ENCODE peak calls at places on chromosomes 7 and 10, in eight cellular contexts. Z is neural progenitor cell; U is A673; O is CD4-positive, CD25-positive, alpha-beta regulatory T cell; R is suprapubic skin; A is kidney; N is adrenal gland; D is lower lobe of right lung. B is an unnamed sample.

GRCh38 chr7:100686201-100686821 is 7.7 kb downstream of the GIGYF1 start:
- DNase-seq in Z (no peak), U (no peak), O (no peak), R (no peak), A (peak; percentile 60), N (peak; percentile 13), D (no peak), B (no peak)

GRCh38 chr7:1056006-1056784 is 11.8 kb downstream of the GPR146 start:
- DNase-seq in Z (no peak), U (no peak), O (no peak), R (no peak), A (peak; percentile 76), N (no peak), D (peak; percentile 79), B (no peak)

GRCh38 chr10:101829561-101830315 is 11.5 kb upstream of the OGA start:
- DNase-seq in Z (peak; percentile 92), U (peak; percentile 55), O (peak; percentile 70), R (peak; percentile 70), A (peak; percentile 87), N (peak; percentile 56), D (peak; percentile 66), B (no peak)

GRCh38 chr10:12484945-12485805 is 135.8 kb downstream of the CAMK1D start:
- DNase-seq in Z (no peak), U (no peak), O (peak; percentile 2), R (no peak), A (no peak), N (no peak), D (no peak), B (no peak)

GRCh38 chr10:87973635-87974034 is 110.2 kb downstream of the PTEN start:
- DNase-seq in Z (no peak), U (no peak), O (no peak), R (no peak), A (no peak), N (no peak), D (no peak), B (peak; percentile 56)

GRCh38 chr10:34644245-34644644 is 170.9 kb downstream of the PARD3 start:
- DNase-seq in Z (no peak), U (no peak), O (no peak), R (no peak), A (no peak), N (no peak), D (no peak), B (no peak)

GRCh38 chr10:11154333-11154732 is 136.7 kb downstream of the CELF2 start:
- DNase-seq in Z (no peak), U (no peak), O (no peak), R (no peak), A (no peak), N (no peak), D (no peak), B (no peak)

GRCh38 chr7:113175525-113176097 is 57.3 kb upstream of the SMIM30 start:
- DNase-seq in Z (no peak), U (no peak), O (no peak), R (no peak), A (no peak), N (no peak), D (no peak), B (no peak)

GRCh38 chr10:76115471-76116155 is 684.2 kb downstream of the LRMDA start:
- DNase-seq in Z (no peak), U (no peak), O (no peak), R (no peak), A (no peak), N (no peak), D (no peak), B (peak; percentile 32)

GRCh38 chr7:127904706-127905056 is 126.6 kb downstream of the LRRC4 start:
- DNase-seq in Z (no peak), U (no peak), O (no peak), R (no peak), A (no peak), N (no peak), D (no peak), B (no peak)

GRCh38 chr7:96187735-96188622 is 133.9 kb downstream of the SLC25A13 start:
- DNase-seq in Z (no peak), U (peak; percentile 23), O (no peak), R (no peak), A (no peak), N (no peak), D (no peak), B (peak; percentile 20)

GRCh38 chr10:79156334-79157274 is 87.8 kb downstream of the ZMIZ1 start:
- DNase-seq in Z (no peak), U (no peak), O (no peak), R (no peak), A (no peak), N (no peak), D (no peak), B (no peak)

GRCh38 chr10:113094114-113094486 is 144.1 kb downstream of the TCF7L2 start:
- DNase-seq in Z (no peak), U (peak; percentile 70), O (no peak), R (no peak), A (no peak), N (no peak), D (no peak), B (no peak)

GRCh38 chr10:60942134-60942533 is 1.9 kb downstream of the RHOBTB1 start:
- DNase-seq in Z (no peak), U (no peak), O (no peak), R (no peak), A (no peak), N (no peak), D (no peak), B (no peak)

GRCh38 chr10:71547841-71548493 is 151.2 kb downstream of the CDH23 start:
- DNase-seq in Z (peak; percentile 42), U (no peak), O (no peak), R (no peak), A (peak; percentile 91), N (peak; percentile 26), D (peak; percentile 76), B (peak; percentile 46)

GRCh38 chr7:63045575-63045974 is 953.1 kb upstream of the ZNF722 start:
- DNase-seq in Z (no peak), U (no peak), O (no peak), R (no peak), A (no peak), N (no peak), D (no peak), B (no peak)

GRCh38 chr7:63044721-63045120 is 953.9 kb upstream of the ZNF722 start:
- DNase-seq in Z (no peak), U (no peak), O (no peak), R (no peak), A (no peak), N (no peak), D (no peak), B (no peak)

GRCh38 chr7:63041786-63042185 is 956.9 kb upstream of the ZNF722 start:
- DNase-seq in Z (no peak), U (no peak), O (no peak), R (no peak), A (no peak), N (no peak), D (no peak), B (no peak)

GRCh38 chr7:63042730-63043511 is 955.7 kb upstream of the ZNF722 start:
- DNase-seq in Z (no peak), U (no peak), O (no peak), R (no peak), A (no peak), N (no peak), D (no peak), B (no peak)

DNA sequence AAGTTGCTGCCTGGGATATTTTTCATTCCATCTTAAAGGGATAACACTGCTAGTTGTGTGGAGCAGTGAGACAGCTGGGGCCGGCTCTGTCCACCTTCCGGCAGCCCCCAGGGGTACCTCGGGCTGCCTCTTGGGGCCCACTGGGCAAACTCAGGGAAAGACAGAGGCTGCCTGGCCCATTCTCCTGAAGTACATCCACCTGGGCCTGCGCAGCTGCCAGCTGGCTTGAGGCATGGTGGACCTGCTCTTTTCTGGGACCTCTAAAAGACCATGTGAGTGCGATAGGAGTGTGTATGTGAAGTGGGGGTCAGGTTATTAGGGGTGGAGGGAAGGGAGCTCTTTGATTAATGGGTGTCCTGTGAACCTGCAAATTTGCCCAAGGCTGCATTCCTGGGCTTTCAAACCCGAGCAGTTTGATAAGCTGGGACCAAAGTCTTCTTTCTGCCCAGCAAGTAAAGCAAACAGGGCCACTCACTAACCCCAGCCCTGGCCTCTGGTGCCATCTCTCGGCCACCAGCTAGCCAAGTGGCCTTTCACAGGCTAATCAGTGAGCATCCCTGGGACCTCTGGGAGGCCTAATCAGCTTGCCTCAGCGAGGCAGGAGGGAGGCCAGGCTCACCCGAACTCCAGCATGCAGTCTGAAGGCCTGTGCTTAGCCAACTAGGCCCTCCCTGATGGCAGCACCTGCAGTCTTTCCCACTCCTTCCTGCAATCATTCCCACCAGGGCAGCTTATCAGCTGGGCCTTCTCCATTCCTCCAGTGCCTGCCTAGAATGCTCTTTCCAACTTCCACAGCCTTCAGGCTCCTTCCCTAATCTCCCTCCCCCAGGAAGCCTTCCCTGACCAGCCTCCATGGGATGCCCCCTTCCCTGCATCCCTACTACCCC is 954.7 kb upstream of the ZNF722 start:
- DNase-seq in Z (no peak), U (no peak), O (no peak), R (no peak), A (no peak), N (no peak), D (no peak), B (no peak)
- H3K27ac ChIP-seq in Z (no peak overlapping the region), U (no peak overlapping the region), O (no peak overlapping the region), R (no peak overlapping the region), A (no peak overlapping the region), N (no peak overlapping the region), D (no peak overlapping the region), B (no peak overlapping the region)

DNA sequence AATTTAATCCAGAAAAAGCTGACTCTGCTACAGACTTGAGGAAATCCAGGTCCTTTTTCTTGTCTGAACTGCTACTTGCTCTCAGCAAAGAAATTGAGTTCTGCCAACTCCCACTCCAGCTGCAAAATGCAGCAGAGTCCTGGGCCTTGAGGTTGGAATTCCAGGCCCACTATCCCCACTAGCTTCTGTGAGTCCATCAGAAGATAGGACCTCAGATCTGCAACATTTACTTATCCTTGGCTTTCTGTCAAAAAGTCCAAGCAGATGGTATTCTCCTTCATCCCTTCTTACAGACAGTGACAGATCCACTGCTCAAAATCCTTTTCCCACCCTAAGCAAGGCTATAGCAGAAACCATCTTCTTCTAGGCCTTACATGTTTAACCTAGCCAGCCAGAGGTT is 219.1 kb downstream of the ARHGAP12 start:
- DNase-seq in Z (no peak), U (no peak), O (no peak), R (no peak), A (no peak), N (no peak), D (no peak), B (no peak)
- H3K27ac ChIP-seq in Z (no peak overlapping the region), U (no peak overlapping the region), O (no peak overlapping the region), R (no peak overlapping the region), A (no peak overlapping the region), N (no peak overlapping the region), D (peak overlapping the region; percentile 86), B (no peak overlapping the region)

GRCh38 chr10:13632879-13633437 is 46.2 kb downstream of the PRPF18 start:
- DNase-seq in Z (peak; percentile 14), U (no peak), O (no peak), R (no peak), A (no peak), N (no peak), D (no peak), B (no peak)
- H3K27ac ChIP-seq in Z (peak overlapping the region; percentile 21), U (no peak overlapping the region), O (no peak overlapping the region), R (peak overlapping the region; percentile 10), A (peak overlapping the region; percentile 44), N (no peak overlapping the region), D (peak overlapping the region; percentile 42), B (no peak overlapping the region)

DNA sequence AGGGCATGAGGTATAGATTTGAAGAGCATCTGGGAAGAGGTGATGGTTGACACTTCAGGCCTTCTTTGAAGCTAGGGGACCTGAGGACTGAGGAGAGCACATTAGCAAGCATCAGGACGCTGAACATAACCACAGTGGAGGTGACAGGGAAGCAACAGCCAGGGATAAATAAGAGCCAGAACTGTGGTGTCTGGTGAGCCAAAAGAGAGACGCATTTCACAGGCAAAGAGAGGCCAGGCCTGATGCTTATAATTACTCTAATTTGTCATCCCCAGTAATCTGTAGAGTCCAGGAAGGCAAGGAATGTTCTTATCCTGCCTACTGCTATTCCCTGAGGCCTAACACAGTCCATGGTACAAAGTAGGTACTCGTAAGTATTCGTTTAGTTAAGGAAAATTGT is 10.4 kb upstream of the FAS start:
- DNase-seq in Z (no peak), U (no peak), O (no peak), R (no peak), A (no peak), N (no peak), D (no peak), B (peak; percentile 59)
- H3K27ac ChIP-seq in Z (no peak overlapping the region), U (peak overlapping the region; percentile 75), O (no peak overlapping the region), R (peak overlapping the region; percentile 47), A (peak overlapping the region; percentile 68), N (no peak overlapping the region), D (peak overlapping the region; percentile 27), B (no peak overlapping the region)

B was measured in astrocyte.